ENCODE peak calls at places on chromosomes 16 and 17, in nine cellular contexts. V, Q, H, T, U, X, P, J and A are unnamed samples. For H3K9me3, the result is how much of the 10 kb centered on the place peaks cover.

GRCh38 chr16:4016648-4017047 is 99.6 kb downstream of the ADCY9 start:
- DNase-seq in J (peak), X (peak), Q (no peak), V (no peak), H (no peak), U (no peak), T (no peak), P (no peak), A (no peak)

GRCh38 chr16:11562411-11562810 is 24.3 kb downstream of the LITAF start:
- DNase-seq in J (no peak), T (no peak), U (no peak), P (no peak), Q (no peak), V (no peak), X (no peak), H (no peak), A (no peak)

GRCh38 chr17:75688209-75688771 is 21.2 kb downstream of the SAP30BP start:
- DNase-seq in U (no peak), H (no peak), Q (peak), X (peak), J (peak), P (no peak), T (no peak), V (no peak), A (no peak)

GRCh38 chr17:8359769-8360168 is 16.7 kb downstream of the KRABD2 start:
- DNase-seq in H (no peak), Q (no peak), J (peak), V (no peak), U (no peak), T (no peak), P (peak), X (peak), A (no peak)

GRCh38 chr17:75191584-75191983 is 8.8 kb upstream of the SUMO2 start:
- DNase-seq in V (no peak), U (no peak), H (no peak), Q (no peak), T (no peak), X (peak), J (peak), P (no peak), A (no peak)

GRCh38 chr16:88941933-88942909 is 34.8 kb downstream of the CBFA2T3 start:
- DNase-seq in X (peak), T (no peak), H (no peak), U (peak), Q (peak), J (peak), P (no peak), V (peak), A (peak)

GRCh38 chr16:84795338-84796053 is 24.3 kb upstream of the CRISPLD2 start:
- DNase-seq in T (peak), Q (no peak), P (peak), X (peak), U (no peak), V (peak), H (peak), J (peak), A (no peak)

GRCh38 chr17:29573871-29574731 is 5.6 kb downstream of the TP53I13 start:
- DNase-seq in J (no peak), H (peak), Q (peak), P (no peak), X (no peak), T (no peak), V (no peak), U (no peak), A (no peak)

GRCh38 chr16:64356267-64356666 is 765.6 kb downstream of the CDH11 start:
- DNase-seq in Q (no peak), X (peak), P (peak), H (no peak), V (no peak), J (peak), T (no peak), U (no peak), A (no peak)

GRCh38 chr16:67897231-67897630 is 4.2 kb downstream of the PSKH1 start:
- DNase-seq in U (no peak), Q (no peak), P (no peak), J (peak), T (no peak), V (no peak), X (peak), H (no peak), A (no peak)

GRCh38 chr17:76641501-76641900 is 2.1 kb downstream of the ST6GALNAC1 start:
- DNase-seq in J (no peak), Q (no peak), H (no peak), X (no peak), V (no peak), U (no peak), P (no peak), T (peak), A (no peak)

GRCh38 chr17:2871205-2871604 is 75.0 kb downstream of the RAP1GAP2 start:
- DNase-seq in T (no peak), H (no peak), Q (no peak), J (no peak), P (no peak), V (no peak), U (no peak), X (no peak), A (no peak)

GRCh38 chr16:78065344-78065743 is 34.1 kb upstream of the WWOX start:
- DNase-seq in T (no peak), J (peak), P (no peak), X (no peak), H (no peak), Q (no peak), U (no peak), V (no peak), A (no peak)

GRCh38 chr17:56185491-56185890 is 32.2 kb downstream of the ANKFN1 start:
- DNase-seq in J (no peak), P (no peak), H (no peak), U (no peak), Q (no peak), T (no peak), X (peak), V (no peak), A (no peak)

GRCh38 chr17:13008461-13008860 is 9.4 kb downstream of the ELAC2 start:
- DNase-seq in Q (no peak), T (no peak), J (no peak), H (no peak), P (no peak), U (no peak), V (no peak), X (no peak), A (no peak)

GRCh38 chr17:81471804-81472456 is 40.7 kb downstream of the ACTG1 start:
- DNase-seq in Q (no peak), J (peak), P (no peak), V (no peak), X (peak), U (peak), H (peak), T (peak), A (no peak)

GRCh38 chr16:35598696-35599332 is 2139.4 kb downstream of the TP53TG3F start:
- DNase-seq in P (no peak), X (no peak), J (no peak), U (no peak), V (no peak), Q (no peak), H (no peak), T (no peak), A (no peak)
- H3K9me3 ChIP-seq in P (under half), X (under half), J (under half), U (under half), V (under half), Q (under half), H (under half), T (under half), A (under half)

DNA sequence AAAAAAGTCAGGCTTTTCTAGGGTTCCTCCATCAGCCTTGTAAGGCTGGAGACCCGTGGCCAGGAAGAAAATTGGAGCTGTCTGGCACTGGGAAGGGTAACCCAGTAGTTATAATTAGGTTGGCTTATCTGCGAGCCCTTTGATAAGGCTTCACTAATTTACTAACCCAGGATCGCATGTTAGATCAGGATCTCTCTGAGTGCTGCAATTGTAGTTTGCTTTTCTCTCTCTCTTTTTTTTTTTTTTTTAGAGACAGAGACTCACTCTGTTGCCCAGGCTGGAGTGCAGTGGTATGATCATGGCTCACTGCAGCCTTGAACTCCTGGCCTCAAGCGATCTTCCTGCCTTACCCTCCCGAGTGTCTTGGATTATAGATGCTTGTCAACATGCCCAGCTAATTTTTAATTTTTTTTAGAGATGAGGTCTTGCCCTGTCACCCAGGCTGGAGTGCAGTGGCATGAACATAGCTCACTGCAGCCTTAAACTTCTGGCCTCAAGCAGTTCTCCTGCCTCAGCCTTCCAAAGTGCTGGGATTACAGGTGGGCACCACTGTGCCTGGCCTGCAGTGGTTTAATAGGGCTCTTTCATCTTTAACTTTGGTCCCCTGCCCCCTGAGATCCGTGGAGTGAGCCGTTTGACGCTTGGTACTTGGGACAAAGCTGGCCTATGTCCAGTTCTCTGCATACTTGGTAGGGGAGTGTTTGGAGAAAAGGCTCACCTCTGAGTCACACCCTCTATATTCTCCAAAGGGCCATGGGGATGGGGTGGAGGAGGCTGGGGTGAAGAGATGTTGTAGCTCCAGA is 17.2 kb downstream of the ABCC1 start:
- DNase-seq in P (peak), J (peak), X (peak), Q (no peak), H (no peak), U (peak), T (no peak), V (no peak), A (no peak)
- H3K9me3 ChIP-seq in P (under half), J (under half), X (under half), Q (under half), H (under half), U (under half), T (under half), V (under half), A (under half)

GRCh38 chr16:71448274-71448866 is 6.5 kb upstream of the TLE7 start:
- DNase-seq in J (no peak), H (no peak), P (no peak), Q (no peak), X (no peak), V (no peak), U (no peak), T (no peak), A (no peak)
- H3K9me3 ChIP-seq in J (under half), H (half or more), P (half or more), Q (under half), X (under half), V (half or more), U (under half), T (half or more), A (under half)

DNA sequence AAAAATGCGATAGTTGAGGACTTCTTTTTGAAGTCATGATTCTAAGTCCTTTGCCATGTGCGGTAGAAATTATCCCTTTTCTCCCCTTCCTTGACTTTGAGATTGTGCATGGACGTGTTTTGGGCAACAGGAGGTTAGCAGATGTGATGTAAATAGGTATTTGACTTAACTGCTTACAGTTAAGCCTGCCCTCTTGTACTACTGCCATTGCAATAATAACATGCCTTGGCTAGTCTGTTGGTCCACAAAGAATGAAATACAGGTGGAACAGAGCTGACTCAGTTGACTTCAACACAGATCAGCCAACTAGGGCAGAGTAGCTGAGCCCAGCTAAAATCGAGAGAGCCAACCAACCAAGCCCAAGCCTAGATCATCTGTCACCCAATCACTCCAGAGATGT is 125.5 kb downstream of the BRIP1 start:
- DNase-seq in T (no peak), X (no peak), U (no peak), Q (no peak), V (no peak), P (no peak), J (no peak), H (no peak), A (no peak)
- H3K9me3 ChIP-seq in T (under half), X (under half), U (under half), Q (under half), V (under half), P (under half), J (under half), H (under half), A (under half)

GRCh38 chr17:364766-365165 is 12.2 kb upstream of the RPH3AL start:
- DNase-seq in T (no peak), Q (no peak), U (no peak), J (no peak), V (no peak), P (no peak), H (no peak), X (no peak), A (no peak)
- H3K9me3 ChIP-seq in T (under half), Q (under half), U (under half), J (under half), V (under half), P (under half), H (under half), X (under half), A (under half)

DNA sequence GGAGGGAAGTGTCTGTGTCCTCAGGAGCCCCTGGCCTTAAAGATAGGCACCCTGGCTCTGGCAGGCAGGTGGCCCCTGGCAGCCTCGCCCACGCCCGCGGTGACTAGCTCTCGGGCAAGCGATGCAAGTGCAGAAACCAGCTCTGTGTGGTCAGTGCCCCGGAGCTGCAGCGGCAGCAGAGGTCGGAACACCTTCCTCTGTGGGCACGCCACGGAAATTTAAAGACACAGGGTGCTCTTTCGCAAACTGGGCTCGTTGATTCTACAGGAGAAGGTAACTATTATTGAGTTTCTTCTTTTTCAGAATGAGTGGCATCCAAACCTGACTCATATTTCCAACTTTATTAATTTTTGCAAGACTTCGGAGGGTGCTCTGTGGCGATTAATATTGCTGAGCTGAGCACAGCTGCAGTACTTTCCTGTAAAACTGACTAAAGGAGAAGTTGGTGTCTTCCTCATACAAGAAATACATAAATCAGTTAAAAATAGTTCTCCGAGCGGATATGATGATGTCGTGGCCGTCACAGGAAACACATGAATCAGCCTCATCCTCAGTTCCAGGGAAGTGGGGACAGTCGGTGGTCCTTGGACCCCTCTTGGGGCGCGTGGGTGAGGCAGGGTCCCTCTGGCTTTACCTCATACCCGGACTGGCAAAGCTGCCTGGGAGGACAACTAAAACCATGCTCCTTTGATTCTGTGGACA is 120.2 kb downstream of the METRNL start:
- DNase-seq in J (no peak), H (peak), V (peak), P (no peak), X (peak), T (peak), Q (no peak), U (no peak), A (peak)
- H3K9me3 ChIP-seq in J (under half), H (under half), V (under half), P (under half), X (under half), T (under half), Q (under half), U (under half), A (under half)

GRCh38 chr17:49903523-49903922 is 55.7 kb upstream of the TAC4 start:
- DNase-seq in X (no peak), P (no peak), Q (no peak), U (no peak), J (no peak), V (no peak), T (no peak), H (no peak), A (no peak)
- H3K9me3 ChIP-seq in X (under half), P (under half), Q (under half), U (under half), J (under half), V (under half), T (under half), H (under half), A (under half)